ENCODE peak calls at places on chromosome 21, in eight cellular contexts. A is H4; D is central memory CD4-positive, alpha-beta T cell; I is M059J; L is neural crest cell; U is activated CD4-positive, CD25-positive, alpha-beta regulatory T cell; M is colonic mucosa; Y is lower lobe of right lung. F is an unnamed sample.
A peak's percentile ranks its signal among the peaks of the same experiment; 100 is the strongest.

GRCh38 chr21:35127851-35128250 is 78.7 kb upstream of the RUNX1 start:
- DNase-seq in A (no peak), D (no peak), I (peak; percentile 29), L (no peak), U (no peak), M (no peak), Y (no peak), F (no peak)

GRCh38 chr21:15669247-15669646 is 60.5 kb upstream of the USP25 start:
- DNase-seq in A (no peak), D (no peak), I (peak; percentile 27), L (no peak), U (no peak), M (no peak), Y (no peak), F (no peak)

GRCh38 chr21:29849735-29850176 is 90.0 kb downstream of the GRIK1 start:
- DNase-seq in A (peak; percentile 67), D (peak; percentile 6), I (peak; percentile 58), L (peak; percentile 44), U (no peak), M (peak; percentile 41), Y (no peak), F (peak; percentile 79)

GRCh38 chr21:34129039-34129891 is 55.9 kb downstream of the MRPS6 start:
- DNase-seq in A (peak; percentile 87), D (peak; percentile 56), I (peak; percentile 97), L (peak; percentile 19), U (peak; percentile 21), M (peak; percentile 44), Y (no peak), F (no peak)

GRCh38 chr21:45330075-45330781 is 42.5 kb upstream of the POFUT2 start:
- DNase-seq in A (peak; percentile 91), D (no peak), I (peak; percentile 99), L (no peak), U (no peak), M (no peak), Y (peak; percentile 89), F (no peak)

GRCh38 chr21:36282568-36283230 is 37.3 kb upstream of the MORC3 start:
- DNase-seq in A (peak; percentile 51), D (no peak), I (peak; percentile 91), L (no peak), U (no peak), M (no peak), Y (no peak), F (no peak)

GRCh38 chr21:39053126-39053525 is 130.1 kb downstream of the PSMG1 start:
- DNase-seq in A (no peak), D (no peak), I (no peak), L (no peak), U (no peak), M (no peak), Y (no peak), F (no peak)

GRCh38 chr21:30340714-30341573 is 3.5 kb upstream of the KRTAP27-1 start:
- DNase-seq in A (peak; percentile 29), D (peak; percentile 2), I (peak; percentile 8), L (peak; percentile 61), U (no peak), M (peak; percentile 51), Y (peak; percentile 45), F (peak; percentile 34)

GRCh38 chr21:29656504-29657227 is 283.1 kb downstream of the GRIK1 start:
- DNase-seq in A (peak; percentile 91), D (no peak), I (peak; percentile 96), L (no peak), U (no peak), M (no peak), Y (no peak), F (peak; percentile 88)

GRCh38 chr21:25243809-25244208 is 363.5 kb downstream of the MRPL39 start:
- DNase-seq in A (no peak), D (no peak), I (no peak), L (no peak), U (no peak), M (no peak), Y (no peak), F (no peak)